ENCODE peak calls at places on chromosomes 7 and 10, in eight cellular contexts. T is NCI-H2171; B is AG04450; Z is NCI-H69; C is KBM-7; O is stimulated activated CD4-positive, alpha-beta T cell treated with anti-CD3 and anti-CD28 coated beads, Interleukin-1b, Interleukin-23, amount 100 ng/mL, for 24 hours; U is NB4; W is skeletal muscle cell. E is an unnamed sample.

GRCh38 chr10:100945754-100946153 is 23.6 kb upstream of the SEMA4G start:
- DNase-seq in T (no peak), B (no peak), Z (no peak), C (no peak), O (no peak), U (no peak), W (no peak), E (no peak)

GRCh38 chr7:34282271-34282670 is 375.7 kb upstream of the NPSR1 start:
- DNase-seq in T (no peak), B (no peak), Z (no peak), C (no peak), O (no peak), U (no peak), W (no peak), E (no peak)

GRCh38 chr7:2205036-2205780 is 27.5 kb downstream of the MAD1L1 start:
- DNase-seq in T (no peak), B (no peak), Z (no peak), C (no peak), O (no peak), U (no peak), W (no peak), E (no peak)

GRCh38 chr7:45574521-45575500 is 643 bp downstream of the ADCY1 start:
- DNase-seq in T (peak), B (no peak), Z (peak), C (peak), O (no peak), U (no peak), W (no peak), E (no peak)

GRCh38 chr10:69936091-69936490 is 116.6 kb upstream of the MACROH2A2 start:
- DNase-seq in T (no peak), B (no peak), Z (peak), C (no peak), O (no peak), U (peak), W (no peak), E (peak)

GRCh38 chr7:142788303-142789286 is 17.8 kb downstream of the PRSS2 start:
- DNase-seq in T (no peak), B (no peak), Z (no peak), C (no peak), O (no peak), U (no peak), W (no peak), E (no peak)

GRCh38 chr10:35497909-35498308 is 107.2 kb upstream of the GJD4 start:
- DNase-seq in T (no peak), B (no peak), Z (no peak), C (no peak), O (no peak), U (no peak), W (no peak), E (no peak)

GRCh38 chr7:155216475-155217272 is 81.0 kb upstream of the INSIG1 start:
- DNase-seq in T (no peak), B (no peak), Z (no peak), C (no peak), O (no peak), U (peak), W (no peak), E (no peak)

GRCh38 chr10:124869941-124870340 is 68.3 kb downstream of the ABRAXAS2 start:
- DNase-seq in T (no peak), B (no peak), Z (no peak), C (no peak), O (no peak), U (no peak), W (no peak), E (no peak)

GRCh38 chr7:39659356-39660013 is 36.1 kb downstream of the RALA start:
- DNase-seq in T (no peak), B (no peak), Z (no peak), C (no peak), O (no peak), U (no peak), W (no peak), E (no peak)

GRCh38 chr7:47225387-47226170 is 356.3 kb downstream of the TNS3 start:
- DNase-seq in T (no peak), B (no peak), Z (no peak), C (peak), O (no peak), U (peak), W (peak), E (no peak)

GRCh38 chr7:101804642-101805401 is 12.6 kb upstream of the CUX1 start:
- DNase-seq in T (no peak), B (no peak), Z (peak), C (no peak), O (no peak), U (no peak), W (no peak), E (no peak)

GRCh38 chr10:64503429-64503828 is 982.2 kb downstream of the REEP3 start:
- DNase-seq in T (no peak), B (no peak), Z (no peak), C (peak), O (no peak), U (no peak), W (no peak), E (no peak)

GRCh38 chr7:94577357-94577756 is 67.7 kb downstream of the CASD1 start:
- DNase-seq in T (no peak), B (no peak), Z (no peak), C (no peak), O (no peak), U (no peak), W (no peak), E (no peak)

GRCh38 chr7:54833021-54833467 is 74.0 kb upstream of the SEC61G start:
- DNase-seq in T (no peak), B (no peak), Z (no peak), C (no peak), O (no peak), U (no peak), W (no peak), E (no peak)

GRCh38 chr10:77872151-77872946 is 54.2 kb downstream of the DLG5 start:
- DNase-seq in T (no peak), B (no peak), Z (peak), C (no peak), O (no peak), U (peak), W (no peak), E (no peak)

GRCh38 chr10:127971973-127972615 is 65.2 kb downstream of the PTPRE start:
- DNase-seq in T (no peak), B (no peak), Z (no peak), C (no peak), O (no peak), U (peak), W (no peak), E (no peak)

GRCh38 chr7:117273325-117274292 is 49.2 kb downstream of the WNT2 start:
- DNase-seq in T (no peak), B (no peak), Z (peak), C (no peak), O (no peak), U (no peak), W (no peak), E (no peak)

GRCh38 chr10:78900715-78901430 is 167.9 kb upstream of the ZMIZ1 start:
- DNase-seq in T (no peak), B (no peak), Z (no peak), C (no peak), O (no peak), U (no peak), W (no peak), E (no peak)

GRCh38 chr7:120996333-120996982 is 7.9 kb downstream of the CPED1 start:
- DNase-seq in T (no peak), B (peak), Z (peak), C (peak), O (no peak), U (peak), W (peak), E (peak)

GRCh38 chr10:121853950-121854349 is 73.9 kb downstream of the ATE1 start:
- DNase-seq in T (no peak), B (no peak), Z (no peak), C (no peak), O (no peak), U (no peak), W (no peak), E (no peak)

GRCh38 chr10:20858292-20859124 is 38.6 kb downstream of the NEBL start:
- DNase-seq in T (no peak), B (no peak), Z (peak), C (peak), O (no peak), U (peak), W (no peak), E (peak)

GRCh38 chr7:128918266-128918665 is 7.8 kb upstream of the KCP start:
- DNase-seq in T (no peak), B (no peak), Z (no peak), C (no peak), O (no peak), U (no peak), W (no peak), E (no peak)

GRCh38 chr10:86310291-86310690 is 56.3 kb downstream of the GRID1 start:
- DNase-seq in T (no peak), B (no peak), Z (no peak), C (no peak), O (no peak), U (no peak), W (no peak), E (no peak)

GRCh38 chr7:114243646-114244045 is 171.0 kb upstream of the FOXP2 start:
- DNase-seq in T (peak), B (no peak), Z (no peak), C (no peak), O (no peak), U (no peak), W (no peak), E (no peak)

GRCh38 chr7:33842141-33842540 is 63.2 kb upstream of the BMPER start:
- DNase-seq in T (no peak), B (no peak), Z (no peak), C (no peak), O (no peak), U (no peak), W (no peak), E (no peak)

GRCh38 chr10:71961831-71962230 is 2.4 kb upstream of the CHST3 start:
- DNase-seq in T (no peak), B (no peak), Z (no peak), C (no peak), O (no peak), U (no peak), W (no peak), E (no peak)

GRCh38 chr7:74307738-74308505 is 18.7 kb downstream of the CLIP2 start:
- DNase-seq in T (no peak), B (no peak), Z (peak), C (no peak), O (no peak), U (no peak), W (no peak), E (no peak)

GRCh38 chr7:5419523-5420107 is 4.0 kb downstream of the TNRC18 start:
- DNase-seq in T (no peak), B (no peak), Z (no peak), C (no peak), O (no peak), U (no peak), W (no peak), E (no peak)